ENCODE peak calls at places on chromosomes 5 and 9, in ten cellular contexts. Y, Z, G, C, A, U, T, W, Q and X are unnamed samples.

GRCh38 chr5:54024466-54024865 is 285.9 kb downstream of the ARL15 start:
- DNase-seq in Y (no peak), Z (peak; percentile 80), G (no peak), C (peak; percentile 35), A (no peak), U (no peak), T (peak; percentile 72), W (no peak), Q (no peak), X (no peak)

GRCh38 chr5:113218200-113218599 is 216.6 kb downstream of the TSSK1B start:
- DNase-seq in Y (no peak), Z (no peak), G (no peak), C (no peak), A (no peak), U (no peak), T (no peak), W (no peak), Q (no peak), X (no peak)

GRCh38 chr5:101482931-101483330 is 579.8 kb upstream of the ST8SIA4 start:
- DNase-seq in Y (no peak), Z (no peak), G (no peak), C (no peak), A (no peak), U (no peak), T (no peak), W (no peak), Q (no peak), X (no peak)

GRCh38 chr9:19102181-19102630 is 498 bp downstream of the HAUS6 start:
- DNase-seq in Y (no peak), Z (peak; percentile 36), G (peak; percentile 17), C (no peak), A (peak; percentile 20), U (peak; percentile 26), T (no peak), W (peak; percentile 89), Q (no peak), X (peak; percentile 54)

GRCh38 chr9:134652291-134653225 is 11.0 kb downstream of the COL5A1 start:
- DNase-seq in Y (no peak), Z (no peak), G (no peak), C (no peak), A (no peak), U (no peak), T (no peak), W (no peak), Q (no peak), X (no peak)

GRCh38 chr9:113570106-113570505 is 106.6 kb downstream of the RGS3 start:
- DNase-seq in Y (no peak), Z (no peak), G (no peak), C (no peak), A (no peak), U (no peak), T (no peak), W (no peak), Q (no peak), X (no peak)

GRCh38 chr9:76023715-76024195 is 133.3 kb downstream of the PCSK5 start:
- DNase-seq in Y (no peak), Z (peak; percentile 27), G (no peak), C (peak; percentile 89), A (no peak), U (peak; percentile 8), T (no peak), W (no peak), Q (no peak), X (no peak)

GRCh38 chr9:36358486-36358885 is 41.6 kb downstream of the RNF38 start:
- DNase-seq in Y (no peak), Z (no peak), G (peak; percentile 50), C (no peak), A (no peak), U (no peak), T (no peak), W (no peak), Q (no peak), X (no peak)

GRCh38 chr5:102295534-102296228 is 403 bp downstream of the SLCO4C1 start:
- DNase-seq in Y (no peak), Z (no peak), G (no peak), C (no peak), A (no peak), U (no peak), T (no peak), W (peak; percentile 24), Q (no peak), X (no peak)

GRCh38 chr9:74824654-74825053 is 63.1 kb downstream of the TRPM6 start:
- DNase-seq in Y (no peak), Z (peak; percentile 90), G (peak; percentile 67), C (peak; percentile 5), A (peak; percentile 29), U (no peak), T (peak; percentile 40), W (no peak), Q (no peak), X (no peak)

GRCh38 chr5:102523541-102524175 is 24.9 kb upstream of the SLCO6A1 start:
- DNase-seq in Y (no peak), Z (no peak), G (no peak), C (no peak), A (no peak), U (no peak), T (no peak), W (no peak), Q (no peak), X (no peak)

GRCh38 chr9:92612292-92612691 is 57.6 kb downstream of the IPPK start:
- DNase-seq in Y (no peak), Z (no peak), G (no peak), C (no peak), A (no peak), U (no peak), T (no peak), W (no peak), Q (peak; percentile 32), X (no peak)

GRCh38 chr9:132673355-132673754 is 3.1 kb downstream of the GTF3C4 start:
- DNase-seq in Y (no peak), Z (peak; percentile 65), G (peak; percentile 38), C (peak; percentile 61), A (peak; percentile 70), U (peak; percentile 14), T (peak; percentile 52), W (peak; percentile 49), Q (no peak), X (no peak)

GRCh38 chr5:154179846-154180710 is 10.5 kb upstream of the GALNT10 start:
- DNase-seq in Y (peak; percentile 46), Z (peak; percentile 73), G (peak; percentile 64), C (peak; percentile 57), A (peak; percentile 71), U (peak; percentile 70), T (peak; percentile 67), W (peak; percentile 56), Q (no peak), X (peak; percentile 67)

GRCh38 chr9:15735083-15735974 is 182.5 kb downstream of the CCDC171 start:
- DNase-seq in Y (no peak), Z (peak; percentile 95), G (peak; percentile 84), C (peak; percentile 91), A (peak; percentile 86), U (no peak), T (peak; percentile 93), W (no peak), Q (no peak), X (no peak)

GRCh38 chr9:93182572-93182971 is 1.4 kb upstream of the WNK2 start:
- DNase-seq in Y (no peak), Z (no peak), G (no peak), C (no peak), A (no peak), U (no peak), T (no peak), W (no peak), Q (no peak), X (no peak)

GRCh38 chr9:136242908-136243525 is 2.6 kb downstream of the QSOX2 start:
- DNase-seq in Y (no peak), Z (peak; percentile 14), G (no peak), C (no peak), A (peak; percentile 18), U (no peak), T (no peak), W (no peak), Q (no peak), X (peak; percentile 46)
- TF ChIP-seq CTCF in Y (peak; percentile 76), Z (no peak), G (no peak), C (no peak), A (peak; percentile 39), U (no peak), T (no peak), W (no peak), Q (no peak), X (no peak)

GRCh38 chr5:8954801-8955200 is 591.1 kb downstream of the SEMA5A start:
- DNase-seq in Y (no peak), Z (peak; percentile 20), G (no peak), C (no peak), A (no peak), U (no peak), T (no peak), W (no peak), Q (no peak), X (no peak)
- TF ChIP-seq CTCF in Y (no peak), Z (peak; percentile 17), G (no peak), C (peak; percentile 27), A (peak; percentile 54), U (no peak), T (peak; percentile 35), W (no peak), Q (peak; percentile 28), X (no peak)

DNA sequence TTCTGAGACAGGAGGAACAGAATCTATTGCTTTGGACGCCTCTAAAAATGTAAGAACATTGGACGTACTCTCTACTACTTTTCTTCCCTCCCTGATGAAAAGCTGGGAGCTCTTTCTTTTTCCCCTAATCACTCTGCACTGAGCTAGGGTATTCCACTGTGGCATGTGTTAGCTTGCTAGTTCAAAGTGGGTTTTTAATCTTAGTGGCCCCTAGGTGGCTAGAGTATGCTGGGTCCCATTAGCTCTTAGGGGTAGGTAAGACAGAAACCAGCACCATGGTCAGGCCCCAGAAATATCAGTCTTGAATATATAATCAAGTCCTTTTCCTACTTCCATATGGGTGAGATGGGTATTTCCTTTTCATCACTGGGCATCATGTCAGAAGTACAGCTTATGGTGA is 945.2 kb upstream of the PTPRD start:
- DNase-seq in Y (no peak), Z (no peak), G (no peak), C (no peak), A (no peak), U (no peak), T (no peak), W (no peak), Q (no peak), X (no peak)
- TF ChIP-seq CTCF in Y (no peak), Z (no peak), G (no peak), C (no peak), A (no peak), U (no peak), T (no peak), W (no peak), Q (no peak), X (no peak)

DNA sequence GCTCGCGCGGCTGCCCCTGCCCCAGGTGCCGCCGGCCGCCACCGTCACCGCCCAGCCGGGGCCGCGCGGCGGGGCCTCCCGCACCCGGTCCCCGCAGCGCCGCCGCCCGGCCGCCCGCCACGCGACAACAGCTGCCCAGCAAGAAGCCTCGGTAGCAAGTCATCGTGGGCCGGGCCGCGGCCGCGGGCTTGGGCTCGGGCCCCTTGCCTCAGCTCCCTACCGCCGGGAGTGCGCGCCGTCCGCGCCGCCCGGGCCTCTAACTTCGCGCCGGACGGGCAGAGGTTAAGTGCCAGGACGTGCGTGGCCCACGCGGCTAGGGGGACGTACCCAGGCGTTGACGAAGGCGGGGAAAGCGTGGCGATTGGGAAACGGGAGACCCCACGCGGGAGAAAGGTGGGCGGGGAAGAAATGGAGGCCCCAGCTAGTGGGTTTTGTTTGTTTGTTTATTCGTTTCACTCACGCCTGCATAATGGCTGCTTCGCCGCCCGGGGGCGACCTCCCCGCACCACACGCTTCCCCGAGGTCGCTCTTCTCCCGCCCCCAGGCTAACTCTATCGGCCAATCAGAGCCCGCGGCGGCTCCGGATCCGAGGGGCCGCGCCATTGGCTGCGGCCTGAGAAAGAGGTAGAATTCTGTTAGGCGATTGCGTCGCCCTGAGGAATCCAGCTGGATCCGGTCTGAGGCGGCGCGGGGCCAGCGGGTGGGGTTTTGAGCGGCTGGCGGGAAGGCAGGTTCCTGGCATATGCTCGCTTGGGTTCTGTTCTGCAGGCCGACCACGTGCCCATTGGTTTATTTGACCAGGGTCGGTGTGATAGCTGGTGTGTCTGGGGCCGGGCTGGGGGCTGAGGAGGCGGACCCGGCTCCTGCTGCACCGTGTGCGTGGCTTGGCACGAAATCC is at the start of gene NADK2:
- DNase-seq in Y (peak; percentile 95), Z (peak; percentile 97), G (peak; percentile 98), C (peak; percentile 94), A (peak; percentile 97), U (peak; percentile 96), T (peak; percentile 96), W (peak; percentile 98), Q (peak; percentile 98), X (peak; percentile 96)
- TF ChIP-seq CTCF in Y (peak; percentile 79), Z (peak; percentile 67), G (peak; percentile 79), C (peak; percentile 62), A (peak; percentile 58), U (peak; percentile 42), T (peak; percentile 62), W (peak; percentile 57), Q (peak; percentile 69), X (peak; percentile 63)